ENCODE peak calls at places on chromosomes 12 and 14, in ten cellular contexts. H is astrocyte, D is gastrocnemius medialis, G is EL, X is AML-193, Y is iris pigment epithelial cell, Z is right lobe of liver, U is fibroblast of the conjunctiva, L is activated T-cell treated with anti-CD3 and anti-CD28 coated beads for 48 hours, P is NCI-H2081. M is an unnamed sample.
A peak's percentile ranks its signal among the peaks of the same experiment; 100 is the strongest.

GRCh38 chr14:104555621-104556255 is 23.8 kb upstream of the C14orf180 start:
- DNase-seq in P (no peak), L (no peak), H (no peak), G (no peak), U (no peak), X (no peak), Z (peak; percentile 20), D (no peak), Y (no peak), M (no peak)

GRCh38 chr14:102215522-102216250 is 76.0 kb downstream of the WDR20 start:
- DNase-seq in Z (no peak), P (peak; percentile 28), D (no peak), X (no peak), G (no peak), H (peak; percentile 20), L (no peak), Y (peak; percentile 10), U (no peak), M (no peak)

GRCh38 chr14:92886337-92886736 is 36.6 kb upstream of the CHGA start:
- DNase-seq in Z (no peak), U (no peak), G (no peak), D (no peak), P (peak; percentile 91), L (no peak), Y (no peak), X (no peak), H (no peak), M (no peak)

GRCh38 chr14:99055816-99056215 is 216.2 kb downstream of the BCL11B start:
- DNase-seq in Z (peak; percentile 23), G (no peak), D (no peak), P (no peak), H (no peak), X (no peak), Y (no peak), L (peak; percentile 12), U (no peak), M (no peak)

GRCh38 chr12:81294325-81295190 is 216.7 kb downstream of the ACSS3 start:
- DNase-seq in L (no peak), Y (peak; percentile 43), H (peak; percentile 76), D (no peak), X (no peak), Z (no peak), G (peak; percentile 1), U (no peak), P (no peak), M (no peak)

GRCh38 chr14:37591311-37591940 is 3.6 kb downstream of the FOXA1 start:
- DNase-seq in H (no peak), D (no peak), L (no peak), G (no peak), Z (peak; percentile 87), U (no peak), P (peak; percentile 81), X (no peak), Y (no peak), M (no peak)

GRCh38 chr12:99069371-99069770 is 424.3 kb downstream of the APAF1 start:
- DNase-seq in H (no peak), X (no peak), U (no peak), Z (no peak), P (no peak), D (no peak), Y (no peak), L (no peak), G (no peak), M (no peak)

GRCh38 chr12:88400302-88400701 is 180.0 kb downstream of the KITLG start:
- DNase-seq in G (no peak), P (no peak), Y (no peak), D (no peak), Z (no peak), L (no peak), H (no peak), U (no peak), X (peak; percentile 56), M (no peak)

GRCh38 chr14:104253901-104254353 is 115.5 kb downstream of the KIF26A start:
- DNase-seq in P (no peak), U (no peak), H (no peak), D (no peak), G (no peak), X (no peak), L (no peak), Z (no peak), Y (no peak), M (no peak)

GRCh38 chr14:58104808-58105207 is 47.2 kb downstream of the ARMH4 start:
- DNase-seq in D (no peak), G (peak; percentile 58), U (peak; percentile 18), Y (peak; percentile 83), Z (no peak), X (no peak), H (peak; percentile 91), L (no peak), P (no peak), M (no peak)

GRCh38 chr14:69429643-69430042 is 31.2 kb downstream of the SLC39A9 start:
- DNase-seq in L (no peak), G (no peak), X (no peak), U (no peak), Y (no peak), P (no peak), D (no peak), Z (no peak), H (no peak), M (no peak)

GRCh38 chr14:57933363-57933762 is 67.5 kb upstream of the SLC35F4 start:
- DNase-seq in U (no peak), D (no peak), P (no peak), Z (no peak), L (no peak), Y (no peak), H (no peak), X (no peak), G (no peak), M (no peak)

GRCh38 chr12:70692681-70693288 is 55.6 kb upstream of the PTPRB start:
- DNase-seq in Y (peak; percentile 52), X (no peak), L (no peak), H (peak; percentile 21), D (no peak), U (peak; percentile 5), G (peak; percentile 47), P (peak; percentile 10), Z (no peak), M (no peak)

GRCh38 chr14:34640826-34641225 is 10.9 kb upstream of the SNX6 start:
- DNase-seq in Y (no peak), P (no peak), L (no peak), H (no peak), Z (no peak), G (no peak), X (no peak), U (no peak), D (no peak), M (no peak)

GRCh38 chr14:106174206-106174605 is 647.8 kb downstream of the TMEM121 start:
- DNase-seq in Z (no peak), G (no peak), L (no peak), H (no peak), D (no peak), P (no peak), X (no peak), U (no peak), Y (no peak), M (no peak)

GRCh38 chr14:67424539-67424938 is 12.6 kb upstream of the PLEK2 start:
- DNase-seq in G (no peak), H (no peak), L (no peak), X (no peak), Z (no peak), Y (no peak), P (no peak), D (no peak), U (no peak), M (no peak)

GRCh38 chr12:31034372-31034771 is 39.3 kb upstream of the DDX11 start:
- DNase-seq in H (no peak), U (no peak), D (no peak), Y (no peak), X (no peak), Z (no peak), G (no peak), P (no peak), L (no peak), M (no peak)

GRCh38 chr12:2364566-2365165 is 311.9 kb downstream of the CACNA1C start:
- DNase-seq in G (no peak), L (no peak), P (no peak), D (no peak), H (no peak), X (peak; percentile 21), Y (no peak), Z (no peak), U (no peak), M (no peak)

GRCh38 chr14:106163316-106163715 is 636.9 kb downstream of the TMEM121 start:
- DNase-seq in P (no peak), L (no peak), G (no peak), H (no peak), Z (no peak), U (no peak), X (no peak), D (no peak), Y (no peak), M (no peak)

GRCh38 chr14:55730602-55731001 is 150.6 kb downstream of the KTN1 start:
- DNase-seq in H (no peak), L (no peak), X (no peak), U (no peak), D (no peak), Z (no peak), P (peak; percentile 15), G (no peak), Y (no peak), M (no peak)

GRCh38 chr12:91367234-91367849 is 184.7 kb upstream of the DCN start:
- DNase-seq in X (peak; percentile 8), U (no peak), L (no peak), Y (peak; percentile 20), D (no peak), G (peak; percentile 25), P (no peak), Z (no peak), H (no peak), M (no peak)

GRCh38 chr14:89667983-89668382 is 250.9 kb upstream of the FOXN3 start:
- DNase-seq in U (no peak), G (peak; percentile 32), X (no peak), D (no peak), P (no peak), H (peak; percentile 85), Y (peak; percentile 23), Z (no peak), L (no peak), M (no peak)

GRCh38 chr12:49451468-49452259 is 84.4 kb downstream of the SPATS2 start:
- DNase-seq in G (no peak), Z (no peak), D (no peak), Y (no peak), U (no peak), X (no peak), H (no peak), P (no peak), L (no peak), M (no peak)

GRCh38 chr12:109758406-109759075 is 44.9 kb downstream of the FAM222A start:
- DNase-seq in G (no peak), U (no peak), Y (no peak), P (no peak), L (no peak), H (no peak), D (no peak), Z (peak; percentile 32), X (no peak), M (no peak)

GRCh38 chr14:21384494-21384851 is 654 bp upstream of the SUPT16H start:
- DNase-seq in X (peak; percentile 66), D (no peak), U (no peak), H (no peak), L (no peak), P (no peak), G (no peak), Y (no peak), Z (no peak), M (no peak)

M was measured in midbrain.